ENCODE peak calls at places on chromosomes 3 and 15, in four cellular contexts. One of them, this sample, is unnamed.

GRCh38 chr15:40826123-40827075 is 2.1 kb downstream of the PPP1R14D start:
- DNase-seq in lower leg skin: no peak
- DNase-seq in epithelial cell of esophagus: no peak
- DNase-seq in A549: no peak
- DNase-seq in this sample: no peak

GRCh38 chr3:125310623-125311076 is 64.5 kb downstream of the ZNF148 start:
- DNase-seq in epithelial cell of esophagus: no peak
- DNase-seq in A549: no peak
- DNase-seq in lower leg skin: no peak
- DNase-seq in this sample: no peak

GRCh38 chr15:44861917-44862316 is 94.6 kb upstream of the TERB2 start:
- DNase-seq in lower leg skin: no peak
- DNase-seq in epithelial cell of esophagus: no peak
- DNase-seq in A549: no peak
- DNase-seq in this sample: no peak

GRCh38 chr15:61743352-61743909 is 316.8 kb downstream of the VPS13C start:
- DNase-seq in lower leg skin: no peak
- DNase-seq in A549: no peak
- DNase-seq in epithelial cell of esophagus: no peak
- DNase-seq in this sample: peak

GRCh38 chr3:83934208-83935150 is 1024.3 kb upstream of the CADM2 start:
- DNase-seq in epithelial cell of esophagus: peak
- DNase-seq in lower leg skin: peak
- DNase-seq in A549: peak
- DNase-seq in this sample: peak

GRCh38 chr3:186991470-186991869 is 61.1 kb downstream of the ST6GAL1 start:
- DNase-seq in epithelial cell of esophagus: peak
- DNase-seq in A549: no peak
- DNase-seq in lower leg skin: no peak
- DNase-seq in this sample: no peak

GRCh38 chr3:189570916-189571315 is 60.3 kb upstream of the TP63 start:
- DNase-seq in epithelial cell of esophagus: no peak
- DNase-seq in A549: no peak
- DNase-seq in lower leg skin: no peak
- DNase-seq in this sample: no peak

GRCh38 chr3:19474169-19474568 is 325.9 kb downstream of the KCNH8 start:
- DNase-seq in A549: no peak
- DNase-seq in lower leg skin: no peak
- DNase-seq in epithelial cell of esophagus: no peak
- DNase-seq in this sample: no peak

GRCh38 chr3:40237892-40238571 is 71.5 kb upstream of the EIF1B start:
- DNase-seq in lower leg skin: no peak
- DNase-seq in A549: peak
- DNase-seq in epithelial cell of esophagus: peak
- DNase-seq in this sample: peak

GRCh38 chr3:195870442-195870841 is 37.9 kb downstream of the TNK2 start:
- DNase-seq in lower leg skin: no peak
- DNase-seq in A549: no peak
- DNase-seq in epithelial cell of esophagus: peak
- DNase-seq in this sample: no peak

GRCh38 chr15:92638709-92639365 is 16.7 kb downstream of the FAM174B start:
- DNase-seq in epithelial cell of esophagus: no peak
- DNase-seq in A549: no peak
- DNase-seq in lower leg skin: no peak
- DNase-seq in this sample: no peak

GRCh38 chr3:158696618-158697017 is 24.2 kb upstream of the LXN start:
- DNase-seq in A549: peak
- DNase-seq in lower leg skin: no peak
- DNase-seq in epithelial cell of esophagus: peak
- DNase-seq in this sample: no peak

GRCh38 chr15:63434567-63435219 is 53.0 kb upstream of the CA12 start:
- DNase-seq in epithelial cell of esophagus: no peak
- DNase-seq in A549: no peak
- DNase-seq in lower leg skin: no peak
- DNase-seq in this sample: no peak

GRCh38 chr3:111763968-111764367 is 95.1 kb upstream of the PHLDB2 start:
- DNase-seq in A549: no peak
- DNase-seq in epithelial cell of esophagus: no peak
- DNase-seq in lower leg skin: peak
- DNase-seq in this sample: peak

GRCh38 chr3:167913218-167913902 is 177.8 kb downstream of the SERPINI1 start:
- DNase-seq in epithelial cell of esophagus: peak
- DNase-seq in lower leg skin: no peak
- DNase-seq in A549: peak
- DNase-seq in this sample: peak
- TF ChIP-seq CTCF in epithelial cell of esophagus: no peak
- TF ChIP-seq CTCF in lower leg skin: no peak
- TF ChIP-seq CTCF in A549: no peak
- TF ChIP-seq CTCF in this sample: no peak

GRCh38 chr3:11565492-11565891 is 78.2 kb downstream of the VGLL4 start:
- DNase-seq in A549: no peak
- DNase-seq in epithelial cell of esophagus: no peak
- DNase-seq in lower leg skin: no peak
- DNase-seq in this sample: no peak

GRCh38 chr3:11567516-11568467 is 75.9 kb downstream of the VGLL4 start:
- DNase-seq in lower leg skin: no peak
- DNase-seq in epithelial cell of esophagus: peak
- DNase-seq in A549: peak
- DNase-seq in this sample: peak

GRCh38 chr3:11566478-11566877 is 77.2 kb downstream of the VGLL4 start:
- DNase-seq in A549: no peak
- DNase-seq in lower leg skin: no peak
- DNase-seq in epithelial cell of esophagus: no peak
- DNase-seq in this sample: no peak

GRCh38 chr3:11565932-11566331 is 77.8 kb downstream of the VGLL4 start:
- DNase-seq in lower leg skin: no peak
- DNase-seq in A549: no peak
- DNase-seq in epithelial cell of esophagus: no peak
- DNase-seq in this sample: no peak

GRCh38 chr3:11566916-11567315 is 76.8 kb downstream of the VGLL4 start:
- DNase-seq in lower leg skin: no peak
- DNase-seq in epithelial cell of esophagus: no peak
- DNase-seq in A549: no peak
- DNase-seq in this sample: no peak
- TF ChIP-seq CTCF in lower leg skin: no peak
- TF ChIP-seq CTCF in epithelial cell of esophagus: no peak
- TF ChIP-seq CTCF in A549: no peak
- TF ChIP-seq CTCF in this sample: no peak

DNA sequence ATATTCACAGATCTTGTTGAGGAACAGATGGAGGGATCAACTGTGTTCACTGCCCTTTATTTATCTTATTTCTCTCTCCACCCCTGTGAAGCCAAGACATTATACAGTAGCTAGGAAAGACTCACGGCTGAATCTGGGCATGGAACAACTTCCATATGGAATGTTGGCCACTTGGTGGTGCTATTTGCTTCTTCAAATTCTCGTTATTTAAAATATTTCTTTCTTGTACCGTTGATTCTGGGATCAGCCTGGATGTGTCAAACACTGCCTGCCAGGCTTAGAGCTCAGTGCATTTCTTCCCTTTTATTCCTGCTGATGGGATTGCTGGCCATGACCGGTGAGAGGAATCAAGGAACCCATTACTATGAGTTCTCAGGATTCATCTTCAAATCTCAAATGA is 17.5 kb upstream of the GASK1A start:
- DNase-seq in lower leg skin: peak
- DNase-seq in A549: peak
- DNase-seq in epithelial cell of esophagus: peak
- DNase-seq in this sample: peak
- TF ChIP-seq CTCF in lower leg skin: no peak
- TF ChIP-seq CTCF in A549: peak
- TF ChIP-seq CTCF in epithelial cell of esophagus: peak
- TF ChIP-seq CTCF in this sample: peak

DNA sequence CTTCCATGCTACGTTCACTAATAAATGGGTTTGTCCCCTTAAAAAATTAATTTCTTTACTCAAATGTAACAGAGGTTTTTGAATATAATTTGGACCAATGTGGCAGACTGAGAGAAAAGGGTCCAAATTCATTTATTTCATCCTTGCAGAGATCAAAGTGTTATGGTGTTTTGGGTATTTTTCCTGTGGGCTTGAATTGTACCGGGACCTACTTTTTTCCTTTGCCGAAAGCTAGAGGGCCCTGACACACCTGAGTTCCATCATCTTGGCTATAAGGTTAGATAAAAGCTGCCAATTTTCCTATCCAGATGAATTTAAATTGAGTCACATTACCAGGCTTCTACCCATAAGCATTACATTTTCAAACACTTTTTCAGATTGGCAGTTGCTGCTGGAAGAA is 893 bp downstream of the CCNB2 start:
- DNase-seq in lower leg skin: no peak
- DNase-seq in A549: peak
- DNase-seq in epithelial cell of esophagus: peak
- DNase-seq in this sample: peak
- TF ChIP-seq CTCF in lower leg skin: no peak
- TF ChIP-seq CTCF in A549: peak
- TF ChIP-seq CTCF in epithelial cell of esophagus: peak
- TF ChIP-seq CTCF in this sample: no peak

GRCh38 chr3:73327052-73327451 is 265.6 kb downstream of the EBLN2 start:
- DNase-seq in lower leg skin: no peak
- DNase-seq in A549: no peak
- DNase-seq in epithelial cell of esophagus: no peak
- DNase-seq in this sample: no peak
- TF ChIP-seq CTCF in lower leg skin: no peak
- TF ChIP-seq CTCF in A549: no peak
- TF ChIP-seq CTCF in epithelial cell of esophagus: no peak
- TF ChIP-seq CTCF in this sample: no peak

DNA sequence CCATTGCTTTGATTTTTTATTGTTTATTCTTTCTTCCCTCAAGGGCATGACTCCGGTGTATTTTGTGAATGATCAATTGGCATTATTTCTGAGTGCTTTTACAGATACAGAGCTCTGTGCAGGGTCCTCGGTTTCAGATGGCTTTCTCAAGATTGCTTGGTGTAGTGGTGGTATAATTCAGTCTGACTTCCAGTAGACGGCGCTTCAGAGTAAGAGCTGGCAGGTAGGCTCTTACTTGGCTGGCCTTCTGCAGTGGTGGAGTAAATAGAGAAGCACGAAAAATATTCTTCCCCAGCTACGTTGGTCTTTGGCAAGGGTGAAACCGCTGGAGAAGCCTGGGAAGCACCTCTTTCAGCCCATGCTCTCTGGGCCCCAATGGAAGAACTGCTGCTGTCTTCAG is 723.0 kb upstream of the BCHE start:
- DNase-seq in lower leg skin: no peak
- DNase-seq in epithelial cell of esophagus: no peak
- DNase-seq in A549: no peak
- DNase-seq in this sample: no peak
- TF ChIP-seq CTCF in lower leg skin: no peak
- TF ChIP-seq CTCF in epithelial cell of esophagus: no peak
- TF ChIP-seq CTCF in A549: no peak
- TF ChIP-seq CTCF in this sample: no peak